ENCODE peak calls at places on chromosome 15, in seven cellular contexts. M is stimulated activated CD4-positive, alpha-beta T cell treated with anti-CD3 and anti-CD28 coated beads, Interleukin-2, amount 100 ng/mL, for 48 hours; U is nephron progenitor cell; W is hypothalamus; B is midbrain; D is Right ventricle myocardium superior; P is HS-27A. Y is an unnamed sample.

GRCh38 chr15:35495075-35495474 is 50.9 kb downstream of the DPH6 start:
- DNase-seq in W (no peak), P (no peak), M (no peak), B (no peak), U (no peak), D (no peak), Y (no peak)

GRCh38 chr15:36734366-36734765 is 154.9 kb downstream of the CDIN1 start:
- DNase-seq in D (no peak), U (no peak), M (no peak), W (no peak), B (no peak), P (no peak), Y (no peak)

GRCh38 chr15:90956551-90957104 is 1.9 kb downstream of the RCCD1 start:
- DNase-seq in W (no peak), M (peak), P (no peak), D (peak), B (peak), U (peak), Y (peak)

GRCh38 chr15:38367476-38367875 is 86.5 kb upstream of the FAM98B start:
- DNase-seq in B (no peak), W (no peak), D (no peak), U (no peak), M (no peak), P (no peak), Y (no peak)

GRCh38 chr15:77636209-77636608 is 3.5 kb upstream of the LINGO1 start:
- DNase-seq in P (no peak), W (no peak), M (no peak), B (no peak), U (no peak), D (no peak), Y (no peak)

GRCh38 chr15:88258021-88258641 is 1.6 kb upstream of the NTRK3 start:
- DNase-seq in U (peak), B (peak), D (no peak), W (peak), M (no peak), P (no peak), Y (peak)

GRCh38 chr15:58448906-58449305 is 17.1 kb downstream of the LIPC start:
- DNase-seq in W (no peak), U (no peak), M (no peak), B (no peak), P (no peak), D (no peak), Y (no peak)

GRCh38 chr15:96409231-96410138 is 79.0 kb downstream of the NR2F2 start:
- DNase-seq in W (no peak), B (no peak), U (peak), D (no peak), P (no peak), M (no peak), Y (no peak)

GRCh38 chr15:90529008-90529368 is 735 bp upstream of the CRTC3 start:
- DNase-seq in P (no peak), U (no peak), B (no peak), W (no peak), D (no peak), M (no peak), Y (no peak)

GRCh38 chr15:93029613-93030429 is 59.2 kb downstream of the RGMA start:
- DNase-seq in U (no peak), D (no peak), P (no peak), M (no peak), W (no peak), B (no peak), Y (no peak)

GRCh38 chr15:51759557-51760070 is 8.2 kb downstream of the TMOD2 start:
- DNase-seq in P (peak), M (no peak), U (no peak), B (no peak), W (no peak), D (peak), Y (no peak)

GRCh38 chr15:29216955-29217354 is 52.7 kb downstream of the NSMCE3 start:
- DNase-seq in M (no peak), B (no peak), U (no peak), D (no peak), W (no peak), P (no peak), Y (no peak)

GRCh38 chr15:44289352-44289790 is 852 bp downstream of the GOLM2 start:
- DNase-seq in P (no peak), D (no peak), M (peak), U (no peak), B (no peak), W (no peak), Y (no peak)

GRCh38 chr15:26628879-26629529 is 143.9 kb downstream of the GABRB3 start:
- DNase-seq in P (no peak), W (no peak), D (peak), U (peak), B (no peak), M (no peak), Y (no peak)

GRCh38 chr15:93231261-93231939 is 142.4 kb upstream of the RGMA start:
- DNase-seq in B (no peak), M (no peak), P (no peak), D (no peak), U (no peak), W (no peak), Y (no peak)

GRCh38 chr15:77808581-77809198 is 176.0 kb upstream of the LINGO1 start:
- DNase-seq in U (no peak), W (no peak), P (no peak), M (no peak), D (no peak), B (no peak), Y (no peak)

GRCh38 chr15:75723847-75724660 is 11.4 kb upstream of the CSPG4 start:
- DNase-seq in U (peak), B (peak), M (peak), P (no peak), W (no peak), D (peak), Y (peak)

GRCh38 chr15:42137461-42138261 is 18.8 kb downstream of the PLA2G4F start:
- DNase-seq in D (no peak), B (peak), P (peak), M (peak), W (no peak), U (no peak), Y (no peak)

GRCh38 chr15:36332301-36332700 is 247.1 kb upstream of the CDIN1 start:
- DNase-seq in D (no peak), P (no peak), M (no peak), W (no peak), U (no peak), B (no peak), Y (no peak)

GRCh38 chr15:83204697-83205096 is 2.9 kb downstream of the HDGFL3 start:
- DNase-seq in W (no peak), B (no peak), U (no peak), D (no peak), P (no peak), M (no peak), Y (no peak)

GRCh38 chr15:101803676-101804075 is 367 bp downstream of the OR4F6 start:
- DNase-seq in P (no peak), D (no peak), M (no peak), B (no peak), W (no peak), U (no peak), Y (no peak)

GRCh38 chr15:28885630-28886430 is at the start of gene APBA2:
- DNase-seq in B (peak), M (peak), P (no peak), D (no peak), U (peak), W (no peak), Y (no peak)

GRCh38 chr15:47795864-47796263 is 78.6 kb downstream of the SEMA6D start:
- DNase-seq in D (no peak), B (no peak), M (no peak), P (no peak), W (no peak), U (no peak), Y (no peak)

GRCh38 chr15:65583701-65584100 is 27.2 kb downstream of the INTS14 start:
- DNase-seq in B (no peak), D (no peak), P (no peak), M (no peak), W (no peak), U (peak), Y (no peak)